ENCODE peak calls at places on chromosomes 7 and 10, in ten cellular contexts. A, C, H, X, E, I, D, R, N and G are unnamed samples.

GRCh38 chr10:36534471-36535002 is 590.9 kb upstream of the ANKRD30A start:
- DNase-seq in A (no peak), C (no peak), H (peak), X (no peak), E (peak), I (peak), D (peak), R (no peak), N (peak), G (no peak)

GRCh38 chr10:57972783-57973182 is 294.9 kb downstream of the IPMK start:
- DNase-seq in A (no peak), C (no peak), H (no peak), X (no peak), E (no peak), I (no peak), D (no peak), R (no peak), N (no peak), G (no peak)

GRCh38 chr7:107563761-107564552 is at the start of the genes COG5 and DUS4L:
- DNase-seq in A (peak), C (peak), H (peak), X (peak), E (peak), I (peak), D (peak), R (peak), N (peak), G (peak)

GRCh38 chr7:2554654-2555053 is 670 bp downstream of the BRAT1 start:
- DNase-seq in A (no peak), C (peak), H (no peak), X (no peak), E (no peak), I (peak), D (no peak), R (no peak), N (no peak), G (no peak)

GRCh38 chr10:86953747-86954680 is 3.4 kb downstream of the MMRN2 start:
- DNase-seq in A (no peak), C (peak), H (peak), X (peak), E (peak), I (no peak), D (peak), R (no peak), N (peak), G (no peak)

GRCh38 chr10:46285966-46286620 is 704 bp upstream of the ANTXRL start:
- DNase-seq in A (no peak), C (no peak), H (no peak), X (no peak), E (no peak), I (no peak), D (no peak), R (no peak), N (no peak), G (no peak)

GRCh38 chr7:97126483-97127171 is 9.1 kb downstream of the SDHAF3 start:
- DNase-seq in A (no peak), C (peak), H (peak), X (peak), E (no peak), I (no peak), D (peak), R (no peak), N (peak), G (no peak)

GRCh38 chr10:30456262-30456661 is 22.3 kb downstream of the MAP3K8 start:
- DNase-seq in A (no peak), C (no peak), H (peak), X (no peak), E (no peak), I (peak), D (no peak), R (no peak), N (no peak), G (peak)

GRCh38 chr7:51079494-51079893 is 237.1 kb downstream of the COBL start:
- DNase-seq in A (no peak), C (no peak), H (no peak), X (no peak), E (no peak), I (no peak), D (no peak), R (no peak), N (no peak), G (peak)

GRCh38 chr7:153886121-153886505 is 166.1 kb upstream of the DPP6 start:
- DNase-seq in A (no peak), C (no peak), H (no peak), X (no peak), E (no peak), I (no peak), D (no peak), R (no peak), N (no peak), G (no peak)

GRCh38 chr7:130363156-130363847 is 17.0 kb upstream of the CPA1 start:
- DNase-seq in A (no peak), C (no peak), H (peak), X (no peak), E (peak), I (no peak), D (peak), R (no peak), N (peak), G (no peak)

GRCh38 chr10:128843972-128844371 is 623.1 kb upstream of the MGMT start:
- DNase-seq in A (no peak), C (no peak), H (no peak), X (peak), E (no peak), I (peak), D (no peak), R (no peak), N (no peak), G (no peak)
- TF ChIP-seq CTCF in A (peak), C (peak), H (no peak), X (peak), E (no peak), I (no peak), D (no peak), R (no peak), N (no peak), G (no peak)

DNA sequence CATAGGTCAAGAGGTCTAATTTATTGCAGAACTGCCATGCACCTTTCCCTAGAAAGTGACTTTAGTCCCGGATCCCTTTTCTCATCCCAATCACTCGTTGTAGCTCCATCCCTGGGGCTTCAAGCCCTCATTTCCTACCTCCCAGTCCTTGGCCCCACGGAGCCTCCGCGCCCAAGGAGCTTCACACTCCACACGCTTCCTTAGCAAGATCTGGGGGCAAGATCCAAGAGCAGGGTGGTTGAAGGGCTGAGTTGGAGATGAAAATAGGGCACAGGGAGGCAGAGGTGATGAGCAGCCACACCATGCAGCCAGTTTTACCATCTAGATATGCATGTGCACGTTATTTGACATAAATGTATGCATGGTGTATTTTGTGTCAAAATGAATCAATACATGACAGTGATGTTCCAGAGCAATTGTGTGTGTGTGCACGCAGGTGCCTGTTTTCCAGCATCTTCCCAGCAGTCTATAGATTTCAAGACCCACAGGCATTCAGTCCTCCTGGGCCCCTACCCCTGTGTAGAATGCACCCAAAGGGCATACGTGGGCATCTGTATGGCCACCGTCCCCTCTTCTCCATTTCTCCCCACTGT is 6.0 kb upstream of the TRPV6 start:
- DNase-seq in A (no peak), C (no peak), H (no peak), X (no peak), E (no peak), I (no peak), D (no peak), R (no peak), N (no peak), G (no peak)
- TF ChIP-seq CTCF in A (no peak), C (no peak), H (no peak), X (no peak), E (no peak), I (no peak), D (no peak), R (no peak), N (no peak), G (no peak)

GRCh38 chr7:116582806-116583444 is 58.1 kb downstream of the CAV1 start:
- DNase-seq in A (no peak), C (no peak), H (peak), X (no peak), E (peak), I (no peak), D (peak), R (no peak), N (peak), G (peak)

GRCh38 chr7:116584721-116585120 is 59.9 kb downstream of the CAV1 start:
- DNase-seq in A (no peak), C (no peak), H (no peak), X (no peak), E (no peak), I (no peak), D (no peak), R (no peak), N (no peak), G (no peak)

GRCh38 chr7:116582164-116582732 is 57.4 kb downstream of the CAV1 start:
- DNase-seq in A (no peak), C (no peak), H (peak), X (no peak), E (peak), I (no peak), D (peak), R (no peak), N (peak), G (no peak)

GRCh38 chr7:116585392-116585791 is 60.6 kb downstream of the CAV1 start:
- DNase-seq in A (no peak), C (no peak), H (no peak), X (no peak), E (no peak), I (no peak), D (no peak), R (no peak), N (no peak), G (no peak)

DNA sequence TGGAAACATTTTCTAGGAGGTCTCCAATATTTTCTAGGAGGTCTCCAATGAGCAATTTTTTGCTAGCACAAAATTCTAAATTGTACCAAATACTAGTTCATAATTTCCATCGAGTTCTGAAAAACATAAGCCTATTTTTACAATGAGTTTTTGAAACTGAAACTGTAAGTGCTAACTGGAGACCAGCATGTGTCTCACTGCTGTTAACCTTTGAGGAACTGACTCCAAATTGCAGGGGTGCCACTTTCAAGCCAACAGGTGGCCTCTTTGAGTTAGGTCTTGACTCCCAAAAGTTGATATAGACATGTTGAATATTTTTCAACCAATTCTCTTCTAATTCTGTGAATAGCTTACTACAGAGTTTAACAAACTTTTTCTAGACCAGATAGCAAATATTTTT is 58.8 kb downstream of the CAV1 start:
- DNase-seq in A (no peak), C (no peak), H (peak), X (no peak), E (no peak), I (peak), D (no peak), R (no peak), N (no peak), G (no peak)
- TF ChIP-seq CTCF in A (no peak), C (no peak), H (no peak), X (no peak), E (no peak), I (no peak), D (no peak), R (no peak), N (no peak), G (no peak)

GRCh38 chr7:54839538-54840213 is 80.7 kb upstream of the SEC61G start:
- DNase-seq in A (no peak), C (peak), H (peak), X (peak), E (peak), I (peak), D (peak), R (no peak), N (peak), G (no peak)
- TF ChIP-seq CTCF in A (peak), C (peak), H (peak), X (peak), E (peak), I (peak), D (peak), R (peak), N (peak), G (peak)

GRCh38 chr7:112986256-112987031 is 100.2 kb downstream of the GPR85 start:
- DNase-seq in A (no peak), C (no peak), H (peak), X (no peak), E (peak), I (peak), D (peak), R (no peak), N (peak), G (no peak)
- TF ChIP-seq CTCF in A (no peak), C (no peak), H (no peak), X (no peak), E (no peak), I (no peak), D (no peak), R (no peak), N (no peak), G (no peak)

DNA sequence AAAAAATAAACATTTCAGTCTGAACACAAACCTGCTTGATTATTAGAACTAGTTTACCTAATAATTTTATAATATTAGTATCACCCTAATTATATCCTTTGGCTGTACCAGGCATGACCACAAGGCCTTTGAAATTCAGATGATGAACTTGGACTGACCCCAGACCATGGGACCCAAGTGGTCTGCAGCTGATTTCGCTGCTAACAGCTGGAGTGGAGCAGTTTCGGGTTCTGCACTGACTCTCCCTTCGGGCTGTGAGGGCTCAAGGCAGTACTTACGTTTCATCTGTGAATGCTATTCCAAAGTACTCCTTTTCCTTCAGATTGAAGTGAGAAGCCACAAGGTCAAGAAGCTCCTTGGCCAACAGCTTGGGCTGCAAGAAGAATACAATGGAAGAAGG is 223.8 kb downstream of the PRPF18 start:
- DNase-seq in A (no peak), C (no peak), H (peak), X (no peak), E (no peak), I (no peak), D (no peak), R (no peak), N (no peak), G (no peak)
- TF ChIP-seq CTCF in A (peak), C (no peak), H (no peak), X (no peak), E (no peak), I (no peak), D (no peak), R (no peak), N (no peak), G (no peak)

GRCh38 chr7:155038335-155038734 is 31.8 kb upstream of the HTR5A start:
- DNase-seq in A (no peak), C (no peak), H (no peak), X (no peak), E (no peak), I (no peak), D (no peak), R (no peak), N (no peak), G (no peak)

GRCh38 chr7:155027879-155028278 is 25.0 kb upstream of the PAXIP1 start:
- DNase-seq in A (no peak), C (no peak), H (no peak), X (no peak), E (no peak), I (no peak), D (no peak), R (no peak), N (no peak), G (no peak)

GRCh38 chr7:155032978-155033377 is 30.1 kb upstream of the PAXIP1 start:
- DNase-seq in A (no peak), C (no peak), H (no peak), X (peak), E (no peak), I (no peak), D (no peak), R (no peak), N (no peak), G (no peak)
- TF ChIP-seq CTCF in A (no peak), C (peak), H (no peak), X (peak), E (no peak), I (no peak), D (no peak), R (no peak), N (no peak), G (no peak)

DNA sequence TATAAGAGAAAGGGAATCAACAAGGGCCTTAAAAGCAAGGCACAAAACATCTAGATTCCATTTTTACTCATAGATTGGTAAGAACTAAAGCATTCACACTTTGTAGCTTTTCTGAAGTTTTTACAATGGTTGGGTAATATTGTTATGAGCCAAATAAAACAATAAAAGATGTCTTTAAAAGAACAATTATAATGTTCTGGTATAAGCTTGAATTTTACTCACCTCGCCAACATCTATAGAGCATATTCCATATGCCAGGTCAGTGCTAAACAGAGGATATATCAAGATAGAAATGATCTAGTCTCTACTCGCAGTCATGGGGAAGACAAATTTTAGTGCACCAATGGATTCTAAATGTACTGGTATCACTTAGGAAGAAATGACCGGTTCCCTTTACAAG is 11.9 kb downstream of the STEAP1 start:
- DNase-seq in A (no peak), C (no peak), H (no peak), X (no peak), E (no peak), I (no peak), D (no peak), R (no peak), N (no peak), G (no peak)
- TF ChIP-seq CTCF in A (no peak), C (no peak), H (no peak), X (no peak), E (no peak), I (no peak), D (no peak), R (no peak), N (no peak), G (no peak)

GRCh38 chr7:95204618-95205017 is 119.7 kb downstream of the PON1 start:
- DNase-seq in A (no peak), C (no peak), H (no peak), X (no peak), E (no peak), I (no peak), D (no peak), R (no peak), N (no peak), G (no peak)

GRCh38 chr7:95198891-95199290 is 125.4 kb downstream of the PON1 start:
- DNase-seq in A (no peak), C (no peak), H (no peak), X (no peak), E (no peak), I (no peak), D (no peak), R (no peak), N (no peak), G (no peak)

GRCh38 chr7:95201718-95202117 is 122.6 kb downstream of the PON1 start:
- DNase-seq in A (no peak), C (no peak), H (no peak), X (no peak), E (no peak), I (no peak), D (no peak), R (no peak), N (no peak), G (no peak)

GRCh38 chr7:95205821-95206220 is 118.5 kb downstream of the PON1 start:
- DNase-seq in A (no peak), C (no peak), H (peak), X (no peak), E (peak), I (no peak), D (peak), R (no peak), N (peak), G (no peak)

DNA sequence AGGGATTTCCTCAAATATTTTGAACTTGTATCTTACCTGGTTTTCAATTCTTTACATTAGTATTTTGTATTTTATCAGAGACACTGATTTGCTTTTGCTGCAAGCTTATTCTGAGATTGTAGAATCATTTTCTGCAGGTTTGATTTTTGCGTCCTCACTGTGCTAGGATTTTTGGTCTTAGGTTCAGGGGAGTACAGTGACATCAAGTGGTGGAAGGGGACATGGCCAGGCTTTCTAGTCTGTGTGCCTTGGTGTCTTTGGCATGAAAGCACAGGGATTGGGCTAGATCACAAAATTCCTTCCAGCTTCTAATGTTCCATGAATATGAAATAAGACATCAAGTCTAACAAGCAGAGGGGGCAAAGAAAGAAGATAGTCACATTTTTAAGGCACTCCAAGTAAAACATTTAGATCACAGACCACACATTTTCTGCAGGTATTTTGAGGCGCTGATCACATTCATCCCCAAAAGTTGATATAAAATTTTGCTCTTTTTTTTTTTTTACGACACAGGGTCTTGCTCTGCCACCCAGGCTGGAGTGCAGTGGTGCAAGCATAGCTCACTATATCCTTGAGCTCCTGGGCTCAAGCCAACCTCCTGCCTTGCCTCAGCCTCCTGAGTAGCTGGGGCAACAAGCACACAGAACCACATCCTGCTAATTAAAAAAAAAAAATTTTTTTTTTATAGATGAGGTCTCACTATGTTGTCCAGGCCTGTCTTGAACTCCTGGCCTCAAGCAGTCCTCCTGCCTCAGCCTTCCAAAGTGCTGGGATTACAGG is 124.4 kb downstream of the PON1 start:
- DNase-seq in A (no peak), C (no peak), H (peak), X (peak), E (peak), I (peak), D (peak), R (no peak), N (peak), G (no peak)
- TF ChIP-seq CTCF in A (peak), C (peak), H (peak), X (peak), E (peak), I (peak), D (peak), R (peak), N (peak), G (peak)

DNA sequence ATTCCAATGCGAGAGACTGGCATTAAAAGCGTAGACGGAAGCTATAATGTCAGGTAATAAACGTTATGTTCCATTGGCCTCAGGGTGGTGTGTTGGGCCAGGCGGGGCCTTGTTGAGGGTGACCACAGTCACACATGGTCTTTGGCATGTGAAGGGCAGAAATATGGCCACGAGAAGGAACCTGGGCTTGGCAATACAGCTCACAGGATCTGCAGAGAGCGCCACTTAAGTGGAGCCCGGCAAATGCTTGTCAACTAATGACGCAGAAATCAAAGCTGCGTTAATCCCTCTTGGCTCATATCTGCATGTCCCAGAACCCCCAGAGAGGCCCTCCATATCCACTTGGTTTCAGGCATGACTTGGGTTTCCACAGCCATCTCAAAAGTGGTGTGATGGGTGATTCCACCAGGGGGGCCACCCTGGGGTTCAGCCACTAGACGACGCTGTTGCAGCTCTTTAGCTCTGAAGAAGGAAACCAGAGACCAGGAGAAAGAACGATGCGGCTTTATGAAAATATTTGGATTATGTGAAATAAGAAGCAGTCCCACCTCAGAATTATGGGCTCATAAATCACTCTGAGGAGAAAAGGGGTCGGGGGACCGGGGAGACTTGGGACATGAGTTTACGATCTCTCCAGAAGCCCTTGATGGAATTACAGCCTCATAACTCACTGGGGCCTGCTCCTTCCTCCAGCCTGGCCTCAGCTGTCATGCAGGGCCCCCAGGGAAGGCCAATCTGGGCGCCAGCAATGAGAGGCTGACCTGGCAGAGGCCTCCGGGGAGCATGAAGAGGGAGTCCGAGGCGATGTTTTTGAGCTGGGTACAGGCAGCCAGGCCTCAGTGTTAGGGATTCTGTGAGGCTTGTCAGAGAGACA is 462.5 kb downstream of the PLXNA4 start:
- DNase-seq in A (no peak), C (peak), H (no peak), X (no peak), E (no peak), I (no peak), D (no peak), R (no peak), N (no peak), G (no peak)
- TF ChIP-seq CTCF in A (no peak), C (peak), H (no peak), X (no peak), E (no peak), I (no peak), D (no peak), R (no peak), N (no peak), G (no peak)